ENCODE peak calls at places on chromosomes 7 and 10, in four cellular contexts. O is upper lobe of right lung, J is RWPE2, K is neural crest cell. F is an unnamed sample.

GRCh38 chr10:94678475-94678874 is 5.1 kb upstream of the CYP2C18 start:
- DNase-seq in K (no peak), O (no peak), J (no peak), F (no peak)

GRCh38 chr7:15652776-15653290 is 33.6 kb downstream of the MEOX2 start:
- DNase-seq in O (no peak), J (no peak), K (no peak), F (no peak)

GRCh38 chr10:86461963-86462804 is 59.4 kb downstream of the WAPL start:
- DNase-seq in J (no peak), O (no peak), K (no peak), F (no peak)

GRCh38 chr7:140003913-140004382 is 58.8 kb downstream of the PARP12 start:
- DNase-seq in J (no peak), K (peak; percentile 51), O (peak; percentile 25), F (peak; percentile 17)

GRCh38 chr10:97724341-97724941 is 10.9 kb downstream of the MARVELD1 start:
- DNase-seq in K (no peak), J (no peak), O (no peak), F (no peak)

GRCh38 chr7:157577061-157577460 is 240.3 kb downstream of the DNAJB6 start:
- DNase-seq in J (no peak), K (no peak), O (peak; percentile 23), F (no peak)

GRCh38 chr10:21169271-21169670 is 272.2 kb upstream of the NEBL start:
- DNase-seq in O (no peak), K (no peak), J (no peak), F (no peak)

GRCh38 chr10:120286280-120286679 is 170.7 kb upstream of the PLPP4 start:
- DNase-seq in O (no peak), J (no peak), K (no peak), F (no peak)

GRCh38 chr7:7830122-7830878 is 111.9 kb upstream of the RPA3 start:
- DNase-seq in J (no peak), K (no peak), O (no peak), F (no peak)

GRCh38 chr7:55254596-55255500 is 110.3 kb upstream of the LANCL2 start:
- DNase-seq in K (peak; percentile 94), J (no peak), O (peak; percentile 92), F (no peak)

GRCh38 chr7:33039257-33039904 is 23.2 kb downstream of the NT5C3A start:
- DNase-seq in K (no peak), J (no peak), O (no peak), F (no peak)

GRCh38 chr10:4254101-4254994 is 469.3 kb upstream of the KLF6 start:
- DNase-seq in K (no peak), J (no peak), O (no peak), F (no peak)

GRCh38 chr10:22429981-22430421 is 84.7 kb downstream of the SPAG6 start:
- DNase-seq in K (no peak), J (no peak), O (no peak), F (no peak)

GRCh38 chr7:142476077-142476476 is 218.2 kb upstream of the PRSS58 start:
- DNase-seq in J (no peak), O (no peak), K (no peak), F (no peak)

GRCh38 chr10:110989016-110989415 is 69.6 kb downstream of the SHOC2 start:
- DNase-seq in K (no peak), O (no peak), J (no peak), F (no peak)

GRCh38 chr7:141551773-141552162 is 558 bp downstream of the AGK start:
- DNase-seq in J (no peak), O (no peak), K (no peak), F (no peak)

GRCh38 chr7:16813232-16813616 is 8.4 kb upstream of the AGR2 start:
- DNase-seq in O (no peak), J (no peak), K (no peak), F (no peak)

GRCh38 chr7:155383756-155384491 is 74.0 kb upstream of the EN2 start:
- DNase-seq in J (no peak), K (no peak), O (no peak), F (peak; percentile 87)

GRCh38 chr7:80346704-80347103 is 165.2 kb downstream of the GNAT3 start:
- DNase-seq in J (no peak), K (no peak), O (no peak), F (no peak)

GRCh38 chr7:17105701-17106100 is 192.8 kb upstream of the AHR start:
- DNase-seq in J (no peak), O (no peak), K (no peak), F (no peak)

GRCh38 chr7:102119213-102119651 is 167.4 kb upstream of the SH2B2 start:
- DNase-seq in O (no peak), J (no peak), K (no peak), F (no peak)

GRCh38 chr10:117425908-117426566 is 50.8 kb upstream of the PDZD8 start:
- DNase-seq in J (no peak), K (no peak), O (no peak), F (no peak)

GRCh38 chr10:62182595-62182994 is 86.0 kb downstream of the RTKN2 start:
- DNase-seq in J (no peak), K (no peak), O (no peak), F (no peak)

GRCh38 chr7:98655611-98656010 is 38.5 kb downstream of the NPTX2 start:
- DNase-seq in K (no peak), J (no peak), O (peak; percentile 26), F (no peak)

GRCh38 chr7:24834150-24834798 is 77.0 kb upstream of the GSDME start:
- DNase-seq in J (no peak), K (no peak), O (no peak), F (no peak)

GRCh38 chr7:112721395-112721794 is 68.8 kb downstream of the TMEM168 start:
- DNase-seq in K (no peak), J (no peak), O (no peak), F (no peak)

DNA sequence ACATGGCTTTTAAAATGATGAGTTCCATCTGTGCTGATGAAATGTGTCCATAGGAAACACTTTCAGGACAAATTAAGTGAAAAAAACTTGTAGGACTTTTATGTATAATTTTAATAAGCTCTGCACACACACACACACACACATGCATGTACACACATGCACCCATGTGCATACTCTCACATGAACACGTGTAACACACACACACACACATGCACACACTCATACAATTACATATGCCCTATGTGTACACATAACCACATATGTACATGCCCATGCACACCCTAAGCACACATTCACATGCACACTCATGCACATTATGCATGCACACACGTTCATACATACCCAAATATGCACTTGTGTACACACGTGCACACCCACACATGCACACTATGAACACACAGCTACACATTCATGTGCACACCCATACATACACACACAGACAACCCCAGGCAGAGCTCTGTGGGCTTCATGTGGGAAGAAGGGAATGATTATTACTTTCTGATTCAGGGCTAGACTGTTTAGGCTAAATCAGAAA is 68.9 kb downstream of the C10orf143 start:
- DNase-seq in K (no peak), J (no peak), O (no peak), F (no peak)
- TF ChIP-seq CTCF in K (no peak), J (no peak), O (no peak), F (no peak)

GRCh38 chr7:108614903-108615302 is 45.2 kb downstream of the DNAJB9 start:
- DNase-seq in O (no peak), K (no peak), J (no peak), F (no peak)
- TF ChIP-seq CTCF in O (no peak), K (no peak), J (no peak), F (no peak)

GRCh38 chr7:132004528-132004927 is 448.1 kb upstream of the PODXL start:
- DNase-seq in J (no peak), O (no peak), K (no peak), F (no peak)
- TF ChIP-seq CTCF in J (peak; percentile 24), O (no peak), K (no peak), F (peak; percentile 18)

GRCh38 chr7:90256778-90257177 is 11.8 kb downstream of the CFAP69 start:
- DNase-seq in O (no peak), K (no peak), J (no peak), F (no peak)

GRCh38 chr7:90266808-90267207 is 21.8 kb downstream of the CFAP69 start:
- DNase-seq in J (no peak), O (no peak), K (no peak), F (no peak)

GRCh38 chr7:90261441-90261840 is 16.5 kb downstream of the CFAP69 start:
- DNase-seq in K (no peak), J (no peak), O (no peak), F (no peak)

GRCh38 chr7:90267263-90267858 is 22.4 kb downstream of the CFAP69 start:
- DNase-seq in J (no peak), K (no peak), O (no peak), F (no peak)

DNA sequence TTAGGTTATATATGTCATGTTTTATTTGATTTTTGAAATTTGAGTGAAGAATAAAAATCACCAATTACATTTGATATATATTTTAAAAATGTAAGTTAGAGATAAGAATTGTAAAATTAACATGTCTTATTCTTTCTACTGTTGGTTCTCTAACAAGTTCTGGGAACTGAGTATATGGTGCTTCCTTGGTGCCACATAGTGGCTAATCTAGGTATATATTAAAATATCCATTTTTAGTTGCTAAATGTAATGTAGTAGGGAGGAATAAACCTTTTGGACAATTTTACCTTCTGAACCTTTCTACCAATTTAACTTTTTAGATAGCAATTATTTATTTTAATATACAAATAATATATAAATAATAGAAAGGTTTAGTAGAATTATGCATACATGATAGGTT is 17.5 kb downstream of the CFAP69 start:
- DNase-seq in O (no peak), J (no peak), K (no peak), F (no peak)
- TF ChIP-seq CTCF in O (peak; percentile 49), J (peak; percentile 77), K (peak; percentile 71), F (peak; percentile 84)

DNA sequence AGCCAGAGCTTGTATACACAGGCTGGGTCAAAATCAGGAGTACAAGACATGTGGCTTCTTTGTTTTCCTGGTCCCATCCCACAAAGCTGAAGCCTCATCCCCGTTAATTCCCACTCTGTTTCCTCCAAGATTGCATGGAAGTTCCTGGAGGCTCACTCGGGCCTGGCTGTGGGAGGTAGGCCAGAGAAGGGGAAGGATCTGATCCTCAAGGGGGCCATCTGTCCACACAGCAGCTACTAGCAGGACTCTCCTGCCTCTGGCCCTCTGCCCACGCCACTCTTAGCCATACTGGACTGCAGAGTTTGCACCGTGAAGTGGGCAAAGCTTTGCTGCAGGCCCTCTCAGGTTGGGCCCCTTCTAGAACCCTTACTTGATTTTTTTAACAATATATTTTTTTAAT is 160.6 kb downstream of the FGFR2 start:
- DNase-seq in K (peak; percentile 16), J (no peak), O (peak; percentile 75), F (no peak)
- TF ChIP-seq CTCF in K (no peak), J (no peak), O (no peak), F (no peak)

GRCh38 chr10:125038637-125039036 is 96.7 kb downstream of the ZRANB1 start:
- DNase-seq in J (no peak), K (no peak), O (peak; percentile 84), F (peak; percentile 71)
- TF ChIP-seq CTCF in J (peak; percentile 37), K (no peak), O (peak; percentile 37), F (peak; percentile 53)